ENCODE peak calls at places on chromosomes 12 and 14, in four cellular contexts. J is NCI-H446 treated with DMSO at 0.1 percent for 48 hours; E is stimulated activated CD4-positive, alpha-beta T cell treated with anti-CD3 and anti-CD28 coated beads, Interleukin-15, amount 100 ng/mL, for 1 hour; Y is mesendoderm. R is an unnamed sample.

GRCh38 chr14:64562432-64562831 is 12.7 kb downstream of the PPP1R36 start:
- DNase-seq in J (no peak), E (no peak), Y (no peak), R (no peak)

GRCh38 chr12:33277386-33277785 is 162.2 kb downstream of the SYT10 start:
- DNase-seq in J (no peak), E (no peak), Y (no peak), R (no peak)

GRCh38 chr14:67446371-67447032 is 34.5 kb upstream of the PLEK2 start:
- DNase-seq in J (peak), E (no peak), Y (no peak), R (no peak)

GRCh38 chr14:39107624-39108023 is 4.6 kb upstream of the SEC23A start:
- DNase-seq in J (peak), E (no peak), Y (peak), R (peak)

GRCh38 chr12:179131-179884 is 34.6 kb downstream of the SLC6A12 start:
- DNase-seq in J (peak), E (no peak), Y (peak), R (peak)

GRCh38 chr12:11839093-11839641 is 189.7 kb downstream of the ETV6 start:
- DNase-seq in J (peak), E (no peak), Y (peak), R (no peak)

GRCh38 chr12:40016960-40017359 is 88.9 kb downstream of the SLC2A13 start:
- DNase-seq in J (no peak), E (no peak), Y (no peak), R (no peak)

GRCh38 chr12:122527478-122527944 is 462 bp downstream of the KNTC1 start:
- DNase-seq in J (no peak), E (no peak), Y (peak), R (peak)

GRCh38 chr12:32566663-32567634 is 112.2 kb upstream of the DNM1L start:
- DNase-seq in J (no peak), E (no peak), Y (peak), R (peak)

GRCh38 chr14:52283099-52283498 is 15.6 kb downstream of the PTGDR start:
- DNase-seq in J (no peak), E (no peak), Y (peak), R (no peak)

GRCh38 chr12:53596920-53597363 is 29.2 kb downstream of the ATF7 start:
- DNase-seq in J (no peak), E (no peak), Y (peak), R (no peak)

GRCh38 chr14:73460691-73461127 is 2.4 kb upstream of the NUMB start:
- DNase-seq in J (peak), E (no peak), Y (no peak), R (no peak)

GRCh38 chr14:75803768-75804167 is 142.7 kb downstream of the TTLL5 start:
- DNase-seq in J (no peak), E (no peak), Y (peak), R (no peak)

GRCh38 chr12:69689638-69690037 is 9.5 kb downstream of the BEST3 start:
- DNase-seq in J (no peak), E (no peak), Y (peak), R (peak)